ENCODE peak calls at places on chromosomes 11 and 22, in eight cellular contexts. C is mesothelial cell of epicardium, B is stomach, M is left lung, R is heart right ventricle, D is nephron progenitor cell, K is cardiac muscle cell, G is tibial nerve. S is an unnamed sample.

GRCh38 chr22:27620367-27621154 is 181.0 kb downstream of the MN1 start:
- DNase-seq in K (no peak), G (no peak), D (no peak), M (no peak), R (no peak), C (no peak), B (no peak), S (no peak)

GRCh38 chr22:46090051-46090591 is 60.2 kb upstream of the PPARA start:
- DNase-seq in C (no peak), B (peak; percentile 85), R (peak; percentile 48), D (peak; percentile 44), M (peak; percentile 68), G (no peak), K (no peak), S (no peak)

GRCh38 chr22:38751422-38752346 is 4.1 kb downstream of the SUN2 start:
- DNase-seq in C (no peak), M (peak; percentile 94), B (peak; percentile 63), K (no peak), G (no peak), D (no peak), R (no peak), S (no peak)

GRCh38 chr11:134545521-134545920 is 133.5 kb upstream of the B3GAT1 start:
- DNase-seq in B (no peak), M (no peak), C (no peak), G (peak; percentile 1), K (no peak), R (no peak), D (no peak), S (no peak)

GRCh38 chr22:46054091-46054877 is 77.3 kb upstream of the WNT7B start:
- DNase-seq in G (no peak), B (peak; percentile 52), D (no peak), M (peak; percentile 92), C (no peak), R (peak; percentile 86), K (peak; percentile 83), S (peak; percentile 25)

GRCh38 chr11:72085836-72086475 is 5.3 kb downstream of the LRRC51 start:
- DNase-seq in M (no peak), D (no peak), K (no peak), C (no peak), R (no peak), G (no peak), B (no peak), S (no peak)

GRCh38 chr22:30182365-30182764 is 64.2 kb downstream of the LIF start:
- DNase-seq in B (no peak), C (no peak), K (no peak), R (no peak), G (no peak), D (no peak), M (no peak), S (no peak)

GRCh38 chr11:110069158-110069737 is 23.9 kb upstream of the ZC3H12C start:
- DNase-seq in B (peak; percentile 39), M (no peak), D (no peak), C (no peak), R (peak; percentile 66), G (peak; percentile 49), K (peak; percentile 78), S (no peak)

GRCh38 chr11:64929625-64930024 is 5.1 kb downstream of the PPP2R5B start:
- DNase-seq in R (no peak), G (no peak), D (no peak), K (no peak), C (no peak), M (no peak), B (no peak), S (no peak)

GRCh38 chr11:77705195-77705876 is 67.7 kb upstream of the CLNS1A start:
- DNase-seq in B (no peak), K (peak; percentile 50), G (no peak), R (no peak), D (no peak), C (no peak), M (no peak), S (no peak)

GRCh38 chr11:95068549-95068948 is 1.8 kb downstream of the SRSF8 start:
- DNase-seq in D (peak; percentile 41), M (peak; percentile 56), C (no peak), K (peak; percentile 96), B (peak; percentile 81), R (peak; percentile 83), G (peak; percentile 88), S (no peak)

GRCh38 chr22:37933711-37934376 is 19.6 kb downstream of the C22orf23 start:
- DNase-seq in R (peak; percentile 89), M (peak; percentile 98), G (peak; percentile 82), D (peak; percentile 90), B (peak; percentile 95), K (peak; percentile 94), C (peak; percentile 59), S (peak; percentile 83)

GRCh38 chr22:39645532-39645931 is 75.0 kb downstream of the CACNA1I start:
- DNase-seq in D (no peak), B (no peak), K (no peak), C (no peak), G (no peak), R (no peak), M (no peak), S (no peak)

GRCh38 chr11:62925745-62926668 is 4.8 kb upstream of the CHRM1 start:
- DNase-seq in R (no peak), D (peak; percentile 46), G (no peak), C (no peak), M (no peak), B (no peak), K (no peak), S (no peak)

GRCh38 chr11:104570088-104570701 is 328.1 kb downstream of the CASP12 start:
- DNase-seq in D (no peak), R (no peak), G (no peak), K (peak; percentile 15), M (no peak), B (no peak), C (no peak), S (no peak)

GRCh38 chr22:32680277-32680676 is 121.2 kb upstream of the TIMP3 start:
- DNase-seq in D (no peak), G (no peak), K (no peak), C (no peak), R (no peak), M (no peak), B (no peak), S (no peak)

GRCh38 chr22:50683994-50684371 is 11.4 kb downstream of the SHANK3 start:
- DNase-seq in M (peak; percentile 54), R (no peak), C (no peak), D (no peak), K (no peak), G (no peak), B (peak; percentile 13), S (no peak)

GRCh38 chr11:2738551-2739431 is 39.0 kb upstream of the KCNQ1OT1 start:
- DNase-seq in M (peak; percentile 65), C (no peak), G (no peak), K (no peak), B (no peak), D (no peak), R (no peak), S (no peak)

GRCh38 chr22:40178417-40179409 is 988 bp downstream of the TNRC6B start:
- DNase-seq in R (no peak), D (peak; percentile 27), M (no peak), C (no peak), G (peak; percentile 19), B (no peak), K (peak; percentile 59), S (no peak)

DNA sequence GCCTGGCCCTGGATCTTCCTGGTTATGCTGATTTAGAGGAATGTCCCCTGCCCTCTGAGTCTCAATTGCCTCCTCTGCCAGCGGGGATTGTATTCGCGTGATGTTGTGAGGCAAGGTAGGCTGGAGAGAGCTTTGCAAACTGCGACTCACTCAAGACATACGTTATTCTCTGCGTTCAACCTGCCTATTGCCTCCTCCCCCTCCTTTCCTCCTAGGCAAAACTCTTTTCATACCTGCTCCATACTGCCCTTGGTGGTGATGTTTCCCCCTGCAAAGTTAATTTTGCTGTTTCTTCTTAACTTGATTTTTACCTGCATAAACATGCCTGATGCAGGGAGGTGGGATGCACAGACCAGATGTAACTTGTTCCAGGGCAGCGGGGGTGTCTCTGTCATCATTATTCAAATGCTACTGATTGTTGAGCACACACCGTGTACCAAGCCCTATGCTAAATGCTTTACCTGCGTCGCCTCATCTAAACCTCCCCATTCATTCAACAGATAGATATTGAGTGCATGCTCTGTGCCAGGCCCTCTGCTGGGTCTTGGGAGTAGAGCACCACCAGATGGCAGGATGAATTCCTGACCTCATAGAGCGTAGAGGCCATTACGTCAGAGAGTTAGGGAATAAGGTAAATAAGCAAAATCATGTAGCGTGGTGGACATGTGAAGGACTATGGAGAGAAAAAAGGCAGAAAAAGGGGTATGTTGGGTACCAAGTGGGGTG is 29.0 kb downstream of the SGSM1 start:
- DNase-seq in D (no peak), G (no peak), R (no peak), M (no peak), K (peak; percentile 35), C (no peak), B (no peak), S (no peak)
- TF ChIP-seq CTCF in D (no peak), G (no peak), R (peak; percentile 31), M (no peak), K (peak; percentile 37), C (peak; percentile 28), B (peak; percentile 19), S (no peak)

GRCh38 chr11:112453601-112454577 is 193.2 kb upstream of the PLET1 start:
- DNase-seq in K (peak; percentile 52), R (peak; percentile 26), C (no peak), M (no peak), D (peak; percentile 21), G (no peak), B (peak; percentile 47), S (no peak)
- TF ChIP-seq CTCF in K (peak; percentile 55), R (peak; percentile 39), C (peak; percentile 24), M (peak; percentile 19), D (no peak), G (no peak), B (peak; percentile 19), S (no peak)

DNA sequence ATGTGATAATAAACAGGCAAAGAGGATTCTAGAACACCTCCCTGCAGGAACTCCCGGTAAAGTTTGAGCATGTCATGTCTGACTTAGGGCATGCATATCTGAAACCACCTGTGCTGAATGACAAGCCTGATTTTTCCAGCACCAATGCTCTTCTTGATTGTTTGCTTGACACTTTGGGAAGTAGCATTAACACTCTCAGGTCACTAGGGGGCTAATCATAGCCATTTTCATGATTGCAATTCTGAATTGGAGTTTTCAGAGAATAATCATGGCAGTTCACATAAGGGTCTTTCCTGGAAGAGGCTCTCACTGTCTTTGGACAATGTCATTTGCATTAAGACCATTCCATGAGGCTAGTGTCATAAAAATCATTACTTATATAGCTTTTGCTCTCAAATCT is 234.4 kb upstream of the MTNR1B start:
- DNase-seq in M (no peak), D (no peak), K (peak; percentile 9), G (no peak), B (no peak), C (no peak), R (no peak), S (no peak)
- TF ChIP-seq CTCF in M (no peak), D (peak; percentile 35), K (peak; percentile 49), G (no peak), B (no peak), C (no peak), R (peak; percentile 44), S (no peak)

GRCh38 chr11:11987503-11988022 is 20.9 kb downstream of the DKK3 start:
- DNase-seq in B (peak; percentile 25), M (no peak), R (no peak), C (no peak), K (peak; percentile 50), D (no peak), G (no peak), S (no peak)
- TF ChIP-seq CTCF in B (peak; percentile 24), M (no peak), R (peak; percentile 16), C (peak; percentile 81), K (peak; percentile 55), D (peak; percentile 35), G (peak; percentile 17), S (no peak)

S was measured in omental fat pad.